ENCODE peak calls at places on chromosomes 12 and 14, in four cellular contexts. I, V, O and E are unnamed samples.

GRCh38 chr12:64976131-64976530 is 145.0 kb downstream of the WIF1 start:
- DNase-seq in O (no peak), V (no peak), I (no peak), E (no peak)

GRCh38 chr12:106625976-106626375 is 43.2 kb downstream of the RFX4 start:
- DNase-seq in I (no peak), V (no peak), O (no peak), E (no peak)

GRCh38 chr14:96567289-96567899 is 65.2 kb downstream of the PAPOLA start:
- DNase-seq in V (no peak), O (no peak), I (peak; percentile 31), E (no peak)

GRCh38 chr12:75459755-75460154 is 20.8 kb upstream of the GLIPR1 start:
- DNase-seq in V (no peak), O (no peak), I (no peak), E (no peak)

GRCh38 chr12:12443482-12443881 is 86.6 kb downstream of the BORCS5 start:
- DNase-seq in O (no peak), V (no peak), I (no peak), E (no peak)

GRCh38 chr12:32612658-32613614 is 66.2 kb upstream of the DNM1L start:
- DNase-seq in I (no peak), O (no peak), V (no peak), E (no peak)

GRCh38 chr14:72699852-72700257 is 194.0 kb downstream of the DPF3 start:
- DNase-seq in O (no peak), V (no peak), I (no peak), E (no peak)

GRCh38 chr12:114451657-114452056 is 45.7 kb upstream of the TBX5 start:
- DNase-seq in O (no peak), V (no peak), I (no peak), E (no peak)

DNA sequence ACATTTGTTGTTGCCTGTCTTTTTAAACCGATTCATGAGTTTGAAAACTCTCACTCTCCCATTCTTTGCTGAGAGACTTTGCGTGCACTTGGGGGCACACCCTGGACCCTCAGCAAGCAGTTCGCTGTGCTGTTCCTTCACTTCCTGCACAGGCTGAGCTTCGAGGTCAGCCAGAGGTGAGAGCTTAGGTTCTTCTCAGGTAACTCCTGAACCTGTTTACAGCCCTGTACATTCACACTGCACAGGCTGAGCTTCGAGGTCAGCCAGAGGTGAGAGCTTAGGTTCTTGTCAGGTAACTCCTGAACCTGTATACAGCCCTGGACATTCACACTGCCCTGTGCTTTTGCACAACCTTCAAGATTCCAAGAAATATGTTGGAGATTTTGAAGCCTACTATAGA is 9.8 kb upstream of the CLECL1 start:
- DNase-seq in O (no peak), V (no peak), I (no peak), E (no peak)
- H3K27ac ChIP-seq in O (no peak overlapping the region), V (no peak overlapping the region), I (no peak overlapping the region), E (no peak overlapping the region)

DNA sequence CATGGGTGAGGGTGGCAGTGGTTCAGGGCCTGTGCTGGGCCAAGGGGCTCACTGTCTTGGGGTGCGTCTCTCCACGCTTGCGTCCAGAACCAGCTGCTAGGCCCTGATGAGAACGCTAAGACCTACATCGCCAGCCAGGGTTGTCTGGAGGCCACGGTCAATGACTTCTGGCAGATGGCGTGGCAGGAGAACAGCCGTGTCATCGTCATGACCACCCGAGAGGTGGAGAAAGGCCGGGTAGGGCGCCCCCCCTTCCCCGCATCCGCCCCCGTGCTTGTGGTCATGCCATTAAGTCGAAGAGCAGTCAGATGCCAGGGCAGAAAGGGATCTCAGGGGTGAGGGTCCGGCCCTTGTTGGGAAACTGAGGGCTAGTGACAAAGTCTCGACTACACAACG is 5.2 kb downstream of the PTPN6 start:
- DNase-seq in V (no peak), O (no peak), I (no peak), E (no peak)
- H3K27ac ChIP-seq in V (no peak overlapping the region), O (no peak overlapping the region), I (no peak overlapping the region), E (no peak overlapping the region)

DNA sequence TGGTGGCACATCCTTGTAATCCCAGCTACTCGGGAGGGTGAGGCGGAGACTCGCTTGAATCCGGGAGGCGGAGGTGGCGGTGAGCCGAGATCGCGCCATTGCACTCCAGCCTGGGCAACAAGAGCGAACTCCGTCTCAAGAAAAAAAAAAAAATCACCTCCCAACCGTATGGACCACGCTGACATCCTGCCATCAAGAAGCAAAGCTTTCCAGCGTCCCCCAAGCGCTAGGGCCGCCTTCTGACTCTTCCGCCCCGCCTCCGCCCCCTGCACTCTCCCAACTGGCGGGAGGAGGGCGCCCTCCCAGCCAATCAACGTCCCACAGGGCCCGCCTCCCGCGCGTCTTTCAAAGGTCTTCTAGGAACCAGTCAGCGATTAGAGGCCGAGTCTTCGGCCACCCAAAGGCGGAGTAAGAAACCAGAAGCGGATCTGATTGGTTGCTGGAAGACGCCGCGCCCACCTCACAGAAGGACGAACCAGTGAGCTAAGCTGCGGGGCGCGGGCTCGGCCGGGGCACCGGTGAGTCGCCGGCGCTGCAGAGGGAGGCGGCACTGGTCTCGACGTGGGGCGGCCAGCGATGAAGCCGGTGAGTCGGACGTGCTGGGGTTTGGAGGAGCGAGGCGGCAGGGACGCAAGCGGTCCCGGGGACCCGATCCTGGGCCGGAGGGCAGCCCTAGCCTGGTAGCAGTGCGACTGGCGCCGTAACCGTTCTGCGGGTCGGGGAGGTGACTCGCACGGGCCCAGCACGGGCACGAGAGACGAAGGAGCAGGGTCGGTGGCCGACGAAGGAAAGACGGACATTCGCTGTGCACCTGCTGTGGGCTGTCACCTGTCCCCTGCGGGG is at the start of gene CDKN3:
- DNase-seq in O (peak; percentile 98), V (peak; percentile 94), I (peak; percentile 97), E (peak; percentile 93)
- H3K27ac ChIP-seq in O (no peak within 1 kb of the TSS), V (no peak within 1 kb of the TSS), I (peak within 1 kb of the TSS; percentile 81), E (no peak within 1 kb of the TSS)

GRCh38 chr12:94263011-94263786 is 114.8 kb downstream of the PLXNC1 start:
- DNase-seq in V (no peak), I (no peak), O (no peak), E (no peak)

GRCh38 chr12:94261781-94262180 is 113.4 kb downstream of the PLXNC1 start:
- DNase-seq in V (no peak), O (no peak), I (no peak), E (no peak)

GRCh38 chr12:94261119-94261518 is 112.7 kb downstream of the PLXNC1 start:
- DNase-seq in O (no peak), I (no peak), V (no peak), E (no peak)

GRCh38 chr12:94263905-94264655 is 115.7 kb downstream of the PLXNC1 start:
- DNase-seq in O (no peak), V (no peak), I (no peak), E (no peak)

DNA sequence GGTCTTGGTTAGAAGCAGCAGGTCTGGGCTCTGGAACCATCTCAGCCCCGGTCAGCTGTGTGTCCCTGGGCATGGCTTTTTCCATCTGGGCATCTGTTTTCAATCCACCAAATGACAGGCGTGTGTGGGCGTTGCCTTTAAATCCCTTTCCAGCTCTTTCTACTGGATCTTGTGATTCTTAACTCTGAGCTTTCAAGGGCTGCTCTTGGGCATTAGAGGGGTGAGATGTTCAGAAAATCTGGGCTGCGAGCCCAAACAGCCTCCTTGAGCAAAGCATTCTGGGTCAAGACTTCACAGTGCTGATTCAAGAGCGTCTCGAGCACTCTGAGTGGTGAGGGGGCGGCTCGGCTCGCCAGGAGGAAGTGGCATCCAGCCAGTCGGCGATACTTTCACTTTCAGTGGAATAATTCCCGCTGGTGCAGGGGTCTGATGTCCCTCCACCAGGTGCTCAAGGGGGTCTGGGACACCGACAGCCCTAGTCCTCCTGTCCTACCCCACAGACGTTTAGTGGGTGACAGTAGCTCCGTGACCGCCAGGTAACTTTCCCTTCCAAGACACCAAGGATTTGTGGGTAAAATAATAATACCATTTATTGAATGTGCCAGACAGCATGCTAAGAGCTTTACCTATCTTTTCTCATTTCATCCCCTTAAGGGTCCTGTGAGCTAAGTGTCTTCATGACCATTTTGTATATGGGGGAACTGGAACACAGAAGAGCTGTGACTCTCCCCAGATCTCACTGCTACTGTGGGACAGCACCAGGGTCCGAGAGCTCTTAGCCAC is 114.0 kb downstream of the PLXNC1 start:
- DNase-seq in O (peak; percentile 85), V (peak; percentile 31), I (peak; percentile 30), E (peak; percentile 48)
- H3K27ac ChIP-seq in O (peak overlapping the region; percentile 78), V (peak overlapping the region; percentile 69), I (peak overlapping the region; percentile 11), E (peak overlapping the region; percentile 59)

GRCh38 chr12:89826468-89826867 is 117.8 kb upstream of the ATP2B1 start:
- DNase-seq in V (no peak), O (no peak), I (no peak), E (no peak)

GRCh38 chr12:89829434-89829975 is 120.9 kb upstream of the ATP2B1 start:
- DNase-seq in O (no peak), V (no peak), I (no peak), E (no peak)

GRCh38 chr12:89827592-89827991 is 119.0 kb upstream of the ATP2B1 start:
- DNase-seq in O (no peak), I (no peak), V (no peak), E (no peak)

GRCh38 chr12:89825591-89826449 is 117.2 kb upstream of the ATP2B1 start:
- DNase-seq in V (no peak), I (peak; percentile 64), O (no peak), E (no peak)

DNA sequence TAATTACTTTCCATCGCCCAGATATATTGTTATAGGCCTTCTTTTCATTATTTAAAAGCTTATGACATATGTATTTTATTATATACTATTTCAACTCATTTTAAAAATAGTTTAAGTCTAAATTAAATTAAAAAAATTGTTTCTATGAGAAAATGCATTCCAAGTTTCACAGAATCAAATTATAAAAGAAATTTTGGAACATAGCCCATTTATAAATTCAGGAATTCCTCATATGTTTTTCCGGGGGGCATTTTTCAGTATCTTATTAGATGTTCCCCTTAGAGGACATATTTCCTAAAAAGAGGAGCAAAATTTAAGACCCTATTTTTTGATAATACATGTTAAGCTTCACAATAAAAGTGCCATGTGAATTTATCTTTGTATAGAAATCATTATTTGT is 119.9 kb upstream of the ATP2B1 start:
- DNase-seq in V (no peak), O (no peak), I (no peak), E (no peak)
- H3K27ac ChIP-seq in V (no peak overlapping the region), O (no peak overlapping the region), I (no peak overlapping the region), E (no peak overlapping the region)

GRCh38 chr14:67883717-67884116 is 64.1 kb downstream of the RAD51B start:
- DNase-seq in V (no peak), O (no peak), I (peak; percentile 18), E (no peak)

GRCh38 chr14:67882973-67883372 is 63.4 kb downstream of the RAD51B start:
- DNase-seq in O (no peak), I (no peak), V (no peak), E (no peak)

GRCh38 chr14:67881225-67881624 is 61.6 kb downstream of the RAD51B start:
- DNase-seq in I (no peak), V (no peak), O (no peak), E (no peak)

GRCh38 chr14:67887478-67887877 is 67.9 kb downstream of the RAD51B start:
- DNase-seq in O (no peak), V (no peak), I (no peak), E (no peak)

GRCh38 chr14:67886221-67886620 is 66.6 kb downstream of the RAD51B start:
- DNase-seq in I (no peak), O (no peak), V (no peak), E (no peak)
- H3K27ac ChIP-seq in I (no peak overlapping the region), O (no peak overlapping the region), V (no peak overlapping the region), E (no peak overlapping the region)

GRCh38 chr12:68823711-68824110 is 15.7 kb downstream of the MDM2 start:
- DNase-seq in I (no peak), O (no peak), V (no peak), E (no peak)
- H3K27ac ChIP-seq in I (no peak overlapping the region), O (no peak overlapping the region), V (no peak overlapping the region), E (no peak overlapping the region)

GRCh38 chr14:28303248-28303647 is 463.3 kb upstream of the FOXG1 start:
- DNase-seq in I (no peak), O (no peak), V (no peak), E (no peak)
- H3K27ac ChIP-seq in I (peak overlapping the region; percentile 30), O (no peak overlapping the region), V (no peak overlapping the region), E (no peak overlapping the region)

GRCh38 chr12:109695420-109695819 is 18.2 kb upstream of the FAM222A start:
- DNase-seq in O (no peak), V (no peak), I (no peak), E (no peak)
- H3K27ac ChIP-seq in O (no peak overlapping the region), V (no peak overlapping the region), I (no peak overlapping the region), E (peak overlapping the region; percentile 53)